ENCODE peak calls at places on chromosomes 12 and 14, in five cellular contexts. One of them, this sample, is unnamed.

GRCh38 chr12:6276247-6276887 is 34.1 kb upstream of the PLEKHG6 start:
- DNase-seq in right lobe of liver: no peak
- DNase-seq in stromal cell of bone marrow: no peak
- DNase-seq in activated CD4-positive, CD25-positive, alpha-beta regulatory T cell treated with anti-CD3 and anti-CD28 coated beads, Interleukin-2, amount 50 U/mL, for 16 hours: no peak
- DNase-seq in left ventricle myocardium inferior: no peak
- DNase-seq in this sample: no peak

GRCh38 chr12:119479121-119479561 is 114.4 kb upstream of the TMEM233 start:
- DNase-seq in stromal cell of bone marrow: no peak
- DNase-seq in left ventricle myocardium inferior: no peak
- DNase-seq in activated CD4-positive, CD25-positive, alpha-beta regulatory T cell treated with anti-CD3 and anti-CD28 coated beads, Interleukin-2, amount 50 U/mL, for 16 hours: no peak
- DNase-seq in right lobe of liver: no peak
- DNase-seq in this sample: no peak

GRCh38 chr12:51434305-51434704 is 9.7 kb downstream of the SLC4A8 start:
- DNase-seq in activated CD4-positive, CD25-positive, alpha-beta regulatory T cell treated with anti-CD3 and anti-CD28 coated beads, Interleukin-2, amount 50 U/mL, for 16 hours: no peak
- DNase-seq in left ventricle myocardium inferior: no peak
- DNase-seq in stromal cell of bone marrow: no peak
- DNase-seq in right lobe of liver: no peak
- DNase-seq in this sample: no peak

GRCh38 chr14:76977793-76978730 is 50.4 kb downstream of the IRF2BPL start:
- DNase-seq in activated CD4-positive, CD25-positive, alpha-beta regulatory T cell treated with anti-CD3 and anti-CD28 coated beads, Interleukin-2, amount 50 U/mL, for 16 hours: peak; percentile 63
- DNase-seq in left ventricle myocardium inferior: peak; percentile 57
- DNase-seq in stromal cell of bone marrow: no peak
- DNase-seq in right lobe of liver: no peak
- DNase-seq in this sample: peak; percentile 76

GRCh38 chr14:99819514-99819913 is 26.3 kb downstream of the EML1 start:
- DNase-seq in stromal cell of bone marrow: no peak
- DNase-seq in activated CD4-positive, CD25-positive, alpha-beta regulatory T cell treated with anti-CD3 and anti-CD28 coated beads, Interleukin-2, amount 50 U/mL, for 16 hours: no peak
- DNase-seq in right lobe of liver: no peak
- DNase-seq in left ventricle myocardium inferior: no peak
- DNase-seq in this sample: no peak

GRCh38 chr14:90398315-90398811 is 1.5 kb downstream of the CALM1 start:
- DNase-seq in left ventricle myocardium inferior: no peak
- DNase-seq in stromal cell of bone marrow: no peak
- DNase-seq in activated CD4-positive, CD25-positive, alpha-beta regulatory T cell treated with anti-CD3 and anti-CD28 coated beads, Interleukin-2, amount 50 U/mL, for 16 hours: peak; percentile 31
- DNase-seq in right lobe of liver: peak; percentile 59
- DNase-seq in this sample: peak; percentile 49

GRCh38 chr14:104221636-104222375 is 83.4 kb downstream of the KIF26A start:
- DNase-seq in left ventricle myocardium inferior: no peak
- DNase-seq in stromal cell of bone marrow: no peak
- DNase-seq in right lobe of liver: no peak
- DNase-seq in activated CD4-positive, CD25-positive, alpha-beta regulatory T cell treated with anti-CD3 and anti-CD28 coated beads, Interleukin-2, amount 50 U/mL, for 16 hours: no peak
- DNase-seq in this sample: no peak

GRCh38 chr12:95998611-95999300 is 2.6 kb upstream of the HAL start:
- DNase-seq in stromal cell of bone marrow: peak; percentile 30
- DNase-seq in activated CD4-positive, CD25-positive, alpha-beta regulatory T cell treated with anti-CD3 and anti-CD28 coated beads, Interleukin-2, amount 50 U/mL, for 16 hours: peak; percentile 4
- DNase-seq in left ventricle myocardium inferior: no peak
- DNase-seq in right lobe of liver: peak; percentile 67
- DNase-seq in this sample: no peak

GRCh38 chr14:106586098-106586704 is 1059.8 kb downstream of the TMEM121 start:
- DNase-seq in activated CD4-positive, CD25-positive, alpha-beta regulatory T cell treated with anti-CD3 and anti-CD28 coated beads, Interleukin-2, amount 50 U/mL, for 16 hours: peak; percentile 17
- DNase-seq in right lobe of liver: no peak
- DNase-seq in stromal cell of bone marrow: no peak
- DNase-seq in left ventricle myocardium inferior: no peak
- DNase-seq in this sample: peak; percentile 47

GRCh38 chr14:103518416-103519042 is 4.1 kb downstream of the CKB start:
- DNase-seq in stromal cell of bone marrow: no peak
- DNase-seq in right lobe of liver: no peak
- DNase-seq in left ventricle myocardium inferior: peak; percentile 66
- DNase-seq in activated CD4-positive, CD25-positive, alpha-beta regulatory T cell treated with anti-CD3 and anti-CD28 coated beads, Interleukin-2, amount 50 U/mL, for 16 hours: peak; percentile 29
- DNase-seq in this sample: peak; percentile 49

GRCh38 chr14:75053396-75054289 is 2.4 kb upstream of the MLH3 start:
- DNase-seq in activated CD4-positive, CD25-positive, alpha-beta regulatory T cell treated with anti-CD3 and anti-CD28 coated beads, Interleukin-2, amount 50 U/mL, for 16 hours: no peak
- DNase-seq in right lobe of liver: no peak
- DNase-seq in left ventricle myocardium inferior: no peak
- DNase-seq in stromal cell of bone marrow: no peak
- DNase-seq in this sample: no peak

GRCh38 chr14:98977451-98977850 is 294.5 kb downstream of the BCL11B start:
- DNase-seq in activated CD4-positive, CD25-positive, alpha-beta regulatory T cell treated with anti-CD3 and anti-CD28 coated beads, Interleukin-2, amount 50 U/mL, for 16 hours: no peak
- DNase-seq in left ventricle myocardium inferior: no peak
- DNase-seq in right lobe of liver: no peak
- DNase-seq in stromal cell of bone marrow: no peak
- DNase-seq in this sample: no peak

GRCh38 chr12:41277019-41277770 is 89.1 kb downstream of the PDZRN4 start:
- DNase-seq in stromal cell of bone marrow: no peak
- DNase-seq in activated CD4-positive, CD25-positive, alpha-beta regulatory T cell treated with anti-CD3 and anti-CD28 coated beads, Interleukin-2, amount 50 U/mL, for 16 hours: no peak
- DNase-seq in right lobe of liver: no peak
- DNase-seq in left ventricle myocardium inferior: no peak
- DNase-seq in this sample: no peak

GRCh38 chr12:1629338-1630080 is 478 bp downstream of the WNT5B start:
- DNase-seq in activated CD4-positive, CD25-positive, alpha-beta regulatory T cell treated with anti-CD3 and anti-CD28 coated beads, Interleukin-2, amount 50 U/mL, for 16 hours: no peak
- DNase-seq in left ventricle myocardium inferior: no peak
- DNase-seq in right lobe of liver: peak; percentile 64
- DNase-seq in stromal cell of bone marrow: no peak
- DNase-seq in this sample: no peak

This sample was measured in central memory CD8-positive, alpha-beta T cell.